ENCODE peak calls at places on chromosomes 2 and 18, in six cellular contexts. N, P, Y, S, Q and R are unnamed samples.
A peak's percentile ranks its signal among the peaks of the same experiment; 100 is the strongest.

GRCh38 chr2:23697676-23698075 is 229.2 kb downstream of the ATAD2B start:
- DNase-seq in S (no peak), Y (peak; percentile 43), Q (no peak), N (no peak), P (no peak), R (no peak)

GRCh38 chr2:237307495-237307894 is 106.5 kb downstream of the COL6A3 start:
- DNase-seq in S (no peak), P (no peak), Q (no peak), Y (no peak), N (no peak), R (no peak)

GRCh38 chr2:26612522-26613240 is 28.5 kb downstream of the CIB4 start:
- DNase-seq in Q (no peak), N (peak; percentile 28), Y (no peak), S (no peak), P (no peak), R (peak; percentile 30)

GRCh38 chr2:181275643-181276070 is 181.5 kb upstream of the ITGA4 start:
- DNase-seq in P (no peak), N (no peak), S (peak; percentile 41), Y (no peak), Q (no peak), R (no peak)

GRCh38 chr18:49071365-49071764 is 120.6 kb upstream of the SMAD7 start:
- DNase-seq in N (no peak), Y (no peak), Q (no peak), S (no peak), P (no peak), R (no peak)

GRCh38 chr18:48917579-48918101 is 33.1 kb downstream of the SMAD7 start:
- DNase-seq in Q (no peak), P (no peak), N (no peak), S (no peak), Y (no peak), R (no peak)

GRCh38 chr2:235054497-235054896 is 102.7 kb downstream of the SH3BP4 start:
- DNase-seq in N (no peak), S (no peak), P (no peak), Q (no peak), Y (no peak), R (no peak)

GRCh38 chr18:59155140-59155539 is 15.5 kb downstream of the SEC11C start:
- DNase-seq in P (no peak), Y (peak; percentile 100), Q (no peak), S (no peak), N (no peak), R (no peak)

GRCh38 chr2:105746177-105747080 is 1.7 kb downstream of the NCK2 start:
- DNase-seq in S (peak; percentile 89), Y (no peak), P (peak; percentile 85), Q (peak; percentile 66), N (no peak), R (no peak)

GRCh38 chr2:238846503-238847431 is 1.1 kb upstream of the TWIST2 start:
- DNase-seq in Q (no peak), P (no peak), N (no peak), S (peak; percentile 64), Y (no peak), R (no peak)

GRCh38 chr18:9828794-9829712 is 56.7 kb upstream of the TXNDC2 start:
- DNase-seq in Y (no peak), Q (no peak), N (no peak), S (no peak), P (no peak), R (no peak)

GRCh38 chr2:3254438-3254941 is 123.1 kb downstream of the EIPR1 start:
- DNase-seq in P (no peak), Y (no peak), S (no peak), Q (no peak), N (no peak), R (no peak)

GRCh38 chr2:30421551-30422436 is 25.3 kb upstream of the LCLAT1 start:
- DNase-seq in P (no peak), Y (peak; percentile 14), N (no peak), S (peak; percentile 25), Q (no peak), R (no peak)

GRCh38 chr2:41129988-41130387 is 678.1 kb upstream of the SLC8A1 start:
- DNase-seq in S (no peak), N (no peak), Q (no peak), P (no peak), Y (no peak), R (no peak)

GRCh38 chr2:198483046-198483445 is 678.7 kb downstream of the PLCL1 start:
- DNase-seq in N (no peak), Y (no peak), P (no peak), S (no peak), Q (no peak), R (no peak)

GRCh38 chr2:173159794-173160463 is 84.3 kb downstream of the MAP3K20 start:
- DNase-seq in N (no peak), P (no peak), Y (peak; percentile 92), Q (no peak), S (peak; percentile 35), R (no peak)

GRCh38 chr2:26720322-26721166 is 28.0 kb downstream of the KCNK3 start:
- DNase-seq in N (no peak), Q (no peak), S (no peak), Y (peak; percentile 93), P (no peak), R (no peak)

GRCh38 chr2:69801745-69802144 is 27.7 kb upstream of the GMCL1 start:
- DNase-seq in S (no peak), N (no peak), Y (no peak), Q (no peak), P (no peak), R (no peak)

GRCh38 chr2:10345126-10345525 is 42.4 kb downstream of the HPCAL1 start:
- DNase-seq in Y (no peak), S (no peak), P (no peak), Q (no peak), N (no peak), R (no peak)

GRCh38 chr2:24473613-24474012 is 17.4 kb upstream of the NCOA1 start:
- DNase-seq in P (no peak), S (no peak), Y (no peak), N (no peak), Q (no peak), R (no peak)

GRCh38 chr2:33476100-33476792 is at the start of gene RASGRP3:
- DNase-seq in P (peak; percentile 26), S (peak; percentile 52), Q (no peak), Y (peak; percentile 92), N (peak; percentile 76), R (peak; percentile 76)

GRCh38 chr2:236742936-236743622 is 173.5 kb downstream of the ACKR3 start:
- DNase-seq in Y (no peak), S (no peak), P (no peak), Q (no peak), N (no peak), R (no peak)

GRCh38 chr2:189178726-189179606 is 595 bp downstream of the COL5A2 start:
- DNase-seq in Q (no peak), P (no peak), S (peak; percentile 46), Y (peak; percentile 78), N (no peak), R (no peak)